ENCODE peak calls at places on chromosome 18, in four cellular contexts. F is endothelial cell, L is Peyer's patch, Y is AG04450. U is an unnamed sample.

GRCh38 chr18:14086459-14087231 is 45.6 kb downstream of the ZNF519 start:
- DNase-seq in F (peak), L (no peak), Y (no peak), U (no peak)

GRCh38 chr18:22613058-22613690 is 195.5 kb upstream of the CTAGE1 start:
- DNase-seq in F (no peak), L (peak), Y (no peak), U (no peak)

GRCh38 chr18:8808001-8808400 is 102.6 kb downstream of the MTCL1 start:
- DNase-seq in F (no peak), L (no peak), Y (no peak), U (no peak)

GRCh38 chr18:5488844-5489243 is 55.0 kb downstream of the EPB41L3 start:
- DNase-seq in F (no peak), L (no peak), Y (no peak), U (no peak)

GRCh38 chr18:24792164-24792563 is 331.7 kb downstream of the HRH4 start:
- DNase-seq in F (no peak), L (no peak), Y (no peak), U (no peak)

GRCh38 chr18:812123-812672 is at the start of gene YES1:
- DNase-seq in F (peak), L (peak), Y (peak), U (peak)

GRCh38 chr18:23870963-23871362 is 143.6 kb upstream of the TTC39C start:
- DNase-seq in F (no peak), L (no peak), Y (no peak), U (no peak)

GRCh38 chr18:35283923-35284794 is 5.9 kb downstream of the ZSCAN30 start:
- DNase-seq in F (no peak), L (no peak), Y (no peak), U (no peak)

GRCh38 chr18:6434987-6435709 is 20.4 kb upstream of the L3MBTL4 start:
- DNase-seq in F (no peak), L (no peak), Y (no peak), U (no peak)

GRCh38 chr18:49178736-49179135 is 228.0 kb upstream of the SMAD7 start:
- DNase-seq in F (peak), L (peak), Y (no peak), U (no peak)

GRCh38 chr18:34626404-34627137 is 83.5 kb upstream of the DTNA start:
- DNase-seq in F (no peak), L (no peak), Y (no peak), U (no peak)

GRCh38 chr18:76494181-76494540 is 881 bp downstream of the ZNF516 start:
- DNase-seq in F (peak), L (no peak), Y (no peak), U (no peak)

GRCh38 chr18:23812566-23813440 is 123.5 kb downstream of the LAMA3 start:
- DNase-seq in F (no peak), L (no peak), Y (no peak), U (no peak)

GRCh38 chr18:48514786-48515185 is 24.0 kb upstream of the CTIF start:
- DNase-seq in F (no peak), L (no peak), Y (no peak), U (no peak)

GRCh38 chr18:74682998-74683311 is 85.3 kb downstream of the ZNF407 start:
- DNase-seq in F (no peak), L (no peak), Y (no peak), U (no peak)

GRCh38 chr18:13394794-13395193 is 176.2 kb downstream of the LDLRAD4 start:
- DNase-seq in F (no peak), L (peak), Y (no peak), U (peak)

GRCh38 chr18:36335476-36336279 is 38.2 kb downstream of the FHOD3 start:
- DNase-seq in F (no peak), L (no peak), Y (no peak), U (no peak)

GRCh38 chr18:47485221-47485797 is 233.8 kb upstream of the SKOR2 start:
- DNase-seq in F (no peak), L (no peak), Y (no peak), U (no peak)

GRCh38 chr18:9734189-9734588 is 26.1 kb downstream of the RAB31 start:
- DNase-seq in F (no peak), L (peak), Y (no peak), U (no peak)

GRCh38 chr18:36188912-36189311 is 1.6 kb downstream of the MOCOS start:
- DNase-seq in F (no peak), L (peak), Y (no peak), U (no peak)

GRCh38 chr18:45638544-45638943 is 23.3 kb downstream of the SLC14A2 start:
- DNase-seq in F (no peak), L (no peak), Y (no peak), U (no peak)

GRCh38 chr18:9792565-9793226 is 84.6 kb downstream of the RAB31 start:
- DNase-seq in F (peak), L (no peak), Y (no peak), U (no peak)

GRCh38 chr18:56316727-56317126 is 321.7 kb downstream of the TXNL1 start:
- DNase-seq in F (no peak), L (no peak), Y (no peak), U (no peak)

GRCh38 chr18:34121157-34121807 is 103.4 kb downstream of the NOL4 start:
- DNase-seq in F (no peak), L (peak), Y (no peak), U (no peak)

GRCh38 chr18:46009158-46009866 is 42.2 kb upstream of the EPG5 start:
- DNase-seq in F (no peak), L (no peak), Y (no peak), U (no peak)

GRCh38 chr18:39841133-39842041 is 2113.6 kb upstream of the PIK3C3 start:
- DNase-seq in F (peak), L (peak), Y (peak), U (no peak)

GRCh38 chr18:24321071-24321470 is 76.6 kb downstream of the OSBPL1A start:
- DNase-seq in F (no peak), L (no peak), Y (no peak), U (no peak)

GRCh38 chr18:31099490-31100230 is 2.6 kb downstream of the DSC2 start:
- DNase-seq in F (no peak), L (peak), Y (no peak), U (no peak)

GRCh38 chr18:34702814-34703213 is 7.3 kb upstream of the DTNA start:
- DNase-seq in F (no peak), L (no peak), Y (no peak), U (no peak)

GRCh38 chr18:48928787-48929186 is 22.0 kb downstream of the SMAD7 start:
- DNase-seq in F (no peak), L (peak), Y (no peak), U (peak)

DNA sequence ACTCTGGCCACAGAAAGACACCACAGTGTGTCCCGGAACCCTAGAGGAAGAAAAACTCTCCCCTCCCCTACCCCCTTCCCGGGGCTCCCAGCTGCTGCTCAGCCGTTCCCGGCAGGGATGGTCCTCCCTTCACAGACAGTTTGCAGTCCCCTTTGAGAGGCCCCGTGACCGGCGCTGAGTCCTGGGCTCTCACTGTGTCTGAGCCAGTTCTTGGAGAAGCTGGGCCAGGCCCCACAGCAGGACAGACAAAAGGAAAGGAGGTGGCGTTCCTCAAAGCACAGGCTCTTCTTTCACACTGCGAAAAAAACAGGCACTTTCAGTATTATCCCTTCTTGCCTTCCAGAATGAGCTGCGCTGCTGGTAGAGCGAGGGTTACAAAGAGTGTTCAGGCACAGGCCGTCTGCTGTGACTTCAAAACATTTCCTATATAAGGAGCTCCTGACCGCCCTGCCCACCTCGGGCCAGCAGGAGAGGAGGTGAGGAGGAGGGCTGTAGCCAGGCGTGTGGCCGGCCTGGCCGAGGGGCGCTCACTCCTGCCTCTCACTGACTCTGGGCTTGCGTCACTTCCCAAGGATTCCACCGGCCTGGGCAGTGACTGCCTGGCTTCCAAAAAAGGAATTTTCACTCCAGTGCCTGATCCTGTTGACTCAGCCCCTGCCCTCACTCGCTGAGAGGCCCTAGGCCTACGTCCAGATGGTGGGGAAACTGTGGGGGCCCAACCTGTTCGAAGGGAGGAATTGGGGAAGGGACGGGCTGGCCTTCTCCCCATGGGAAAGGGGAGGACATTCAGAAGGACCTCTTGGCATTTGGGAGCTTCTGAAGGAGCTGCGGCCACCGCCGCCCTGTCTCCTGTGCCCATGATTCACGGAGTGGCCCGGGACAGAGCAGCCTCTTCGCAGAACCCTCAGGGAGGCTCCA is 24.9 kb downstream of the CIDEA start:
- DNase-seq in F (peak), L (peak), Y (peak), U (no peak)
- TF ChIP-seq CTCF in F (no peak), L (no peak), Y (peak), U (no peak)

DNA sequence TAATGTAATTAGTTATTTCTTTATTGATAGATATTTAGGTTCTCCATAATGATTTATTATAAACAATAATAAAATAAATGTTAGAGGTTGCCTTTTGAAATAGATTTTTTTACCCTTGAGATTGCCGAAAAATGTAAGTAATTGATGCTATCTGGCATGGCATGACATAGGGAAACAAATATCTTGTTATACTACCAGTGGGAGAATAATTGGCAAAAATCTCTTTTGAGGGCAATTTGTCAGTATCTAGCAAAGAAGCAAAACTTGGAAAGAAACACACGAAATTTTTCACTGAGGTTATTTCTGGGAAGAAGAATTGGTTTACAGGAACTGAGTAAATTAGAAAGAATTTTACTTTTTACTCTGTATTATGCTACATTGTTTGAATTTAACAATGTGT is 547.2 kb upstream of the SETBP1 start:
- DNase-seq in F (no peak), L (no peak), Y (no peak), U (no peak)
- TF ChIP-seq CTCF in F (no peak), L (no peak), Y (no peak), U (no peak)

GRCh38 chr18:59400407-59400806 is 41.3 kb upstream of the LMAN1 start:
- DNase-seq in F (no peak), L (no peak), Y (no peak), U (no peak)

GRCh38 chr18:59402432-59403090 is 43.5 kb upstream of the LMAN1 start:
- DNase-seq in F (peak), L (peak), Y (peak), U (peak)
- TF ChIP-seq CTCF in F (peak), L (peak), Y (peak), U (peak)

DNA sequence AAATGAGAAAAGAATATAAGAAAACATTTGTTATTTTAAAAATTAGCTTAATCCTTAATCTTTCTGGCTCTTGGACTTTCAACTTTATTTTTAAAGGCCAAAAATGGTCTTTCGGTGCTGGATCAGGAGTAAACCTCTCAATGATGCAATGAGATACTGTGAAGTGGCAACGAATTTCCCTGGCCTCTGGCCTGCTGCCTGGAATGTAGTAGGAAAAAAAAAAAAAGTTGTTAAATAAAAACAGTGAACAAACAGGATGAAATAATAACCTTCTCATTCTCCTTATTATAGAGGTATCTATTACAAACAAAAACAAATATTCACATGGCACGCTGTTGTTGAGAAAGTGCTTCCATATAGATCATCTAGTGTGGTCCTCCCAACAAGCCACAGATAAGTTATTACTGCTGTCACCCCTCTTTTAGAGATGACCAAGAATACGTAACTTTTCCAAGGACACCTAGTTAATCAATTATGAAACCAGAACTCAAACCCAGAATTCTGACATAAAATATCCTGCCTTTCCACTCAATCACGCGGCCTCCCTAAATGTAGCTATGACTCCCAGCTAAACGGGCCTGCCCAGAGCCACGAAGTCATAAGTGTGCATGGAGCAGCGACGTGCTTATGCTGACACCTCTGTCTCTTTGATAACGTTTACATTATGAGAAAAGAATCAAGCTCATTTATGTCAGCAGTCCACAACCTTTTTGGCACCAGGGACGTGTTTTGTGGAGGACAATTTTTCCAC is 170.9 kb downstream of the BCL2 start:
- DNase-seq in F (no peak), L (no peak), Y (no peak), U (no peak)
- TF ChIP-seq CTCF in F (no peak), L (no peak), Y (no peak), U (no peak)

DNA sequence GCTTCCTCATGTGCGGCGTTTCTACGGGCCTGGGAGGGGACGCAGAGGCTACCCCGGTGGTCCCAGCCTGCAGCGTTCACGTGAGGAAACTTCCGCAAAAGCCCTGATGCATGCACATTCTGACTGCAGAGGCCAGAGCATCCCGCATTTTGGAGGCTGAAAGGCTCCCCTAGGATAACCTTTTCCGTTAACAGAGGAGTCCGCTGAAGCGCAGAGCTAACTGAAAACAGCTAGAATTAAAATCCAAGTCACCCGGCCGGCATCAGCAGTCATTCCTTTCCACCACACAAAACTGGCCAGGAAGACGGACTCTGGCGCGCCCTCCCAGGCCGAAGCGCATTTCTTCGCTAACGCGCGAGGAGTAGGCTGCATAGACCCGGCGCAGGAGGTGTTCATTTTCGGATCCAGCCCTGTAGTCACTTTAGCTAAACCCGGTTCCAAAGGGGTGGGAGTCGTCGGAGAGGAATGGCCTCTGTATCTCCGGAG is 747 bp upstream of the TUBB6 start:
- DNase-seq in F (peak), L (peak), Y (no peak), U (no peak)
- TF ChIP-seq CTCF in F (no peak), L (no peak), Y (peak), U (no peak)

DNA sequence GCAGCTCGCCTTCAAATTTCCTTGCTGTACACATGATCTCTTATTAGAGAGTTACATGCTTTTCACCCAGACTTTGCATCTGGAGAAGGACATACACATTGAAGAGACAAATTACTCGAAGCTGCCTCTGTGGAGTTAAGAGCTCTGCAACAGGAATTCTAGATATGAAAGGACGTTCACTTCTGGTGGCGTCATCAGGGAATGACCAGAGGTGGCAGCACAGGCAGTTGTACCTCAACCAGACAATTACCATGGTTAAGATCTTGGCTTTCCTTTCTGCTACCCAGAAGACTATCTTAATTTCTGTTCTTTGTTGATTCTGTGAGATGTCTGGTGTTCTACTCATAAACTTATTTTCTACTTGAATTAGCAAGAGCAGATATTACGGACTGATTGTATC is 39.1 kb upstream of the MC4R start:
- DNase-seq in F (peak), L (no peak), Y (no peak), U (no peak)
- TF ChIP-seq CTCF in F (no peak), L (no peak), Y (peak), U (no peak)

U was measured in CD8-positive, alpha-beta T cell.